ENCODE peak calls at places on chromosome 2, in nine cellular contexts. S is lower leg skin, L is mesothelial cell of epicardium, B is AG04450, G is GM12865, R is right lobe of liver, Z is colonic mucosa, Q is epithelial cell of proximal tubule, I is body of pancreas. E is an unnamed sample.

GRCh38 chr2:226647626-226648518 is 151.7 kb downstream of the IRS1 start:
- DNase-seq in I (no peak), Z (no peak), B (no peak), L (no peak), G (no peak), R (no peak), Q (no peak), S (no peak), E (no peak)

GRCh38 chr2:73027340-73027739 is 44.2 kb downstream of the SFXN5 start:
- DNase-seq in S (no peak), G (no peak), Q (no peak), Z (no peak), R (no peak), I (no peak), L (no peak), B (no peak), E (no peak)

GRCh38 chr2:207434903-207435302 is 94.9 kb upstream of the CREB1 start:
- DNase-seq in Q (no peak), G (no peak), Z (no peak), B (no peak), I (no peak), L (no peak), R (no peak), S (no peak), E (no peak)

GRCh38 chr2:145715601-145716000 is 1195.7 kb upstream of the ZEB2 start:
- DNase-seq in L (no peak), G (no peak), Q (no peak), I (no peak), S (peak), Z (no peak), R (no peak), B (no peak), E (no peak)

GRCh38 chr2:217993817-217994459 is 8.9 kb downstream of the TNS1 start:
- DNase-seq in S (no peak), R (peak), L (peak), G (peak), Z (peak), B (no peak), Q (no peak), I (peak), E (peak)

GRCh38 chr2:37568565-37568964 is 102.9 kb downstream of the CDC42EP3 start:
- DNase-seq in L (no peak), R (no peak), I (no peak), B (no peak), S (no peak), Z (no peak), Q (no peak), G (no peak), E (no peak)

GRCh38 chr2:139000087-139000486 is 219.9 kb upstream of the NXPH2 start:
- DNase-seq in Q (no peak), G (no peak), S (no peak), L (no peak), Z (no peak), I (no peak), B (no peak), R (no peak), E (no peak)

GRCh38 chr2:176395273-176395854 is 126.1 kb downstream of the MTX2 start:
- DNase-seq in Z (no peak), I (no peak), G (no peak), B (no peak), R (no peak), Q (no peak), S (no peak), L (no peak), E (no peak)

GRCh38 chr2:205731521-205731965 is 49.2 kb downstream of the NRP2 start:
- DNase-seq in L (no peak), G (no peak), S (no peak), R (no peak), Q (no peak), B (peak), I (no peak), Z (no peak), E (no peak)

GRCh38 chr2:226115102-226115831 is 684.4 kb downstream of the IRS1 start:
- DNase-seq in L (no peak), Z (no peak), I (no peak), G (no peak), B (peak), Q (peak), R (no peak), S (no peak), E (no peak)

GRCh38 chr2:203535078-203535783 is at the start of gene RAPH1:
- DNase-seq in S (peak), Q (peak), B (peak), I (peak), Z (peak), G (peak), R (peak), L (peak), E (peak)

GRCh38 chr2:156436477-156437085 is 402 bp downstream of the GPD2 start:
- DNase-seq in S (no peak), B (no peak), Z (peak), I (peak), R (no peak), Q (no peak), G (peak), L (peak), E (no peak)

GRCh38 chr2:143581989-143582719 is 452.9 kb downstream of the ARHGAP15 start:
- DNase-seq in I (no peak), G (no peak), Q (no peak), R (no peak), Z (no peak), B (no peak), L (no peak), S (no peak), E (no peak)

GRCh38 chr2:16014802-16015201 is 74.5 kb downstream of the MYCN start:
- DNase-seq in Z (no peak), Q (no peak), I (no peak), S (no peak), B (no peak), G (no peak), L (no peak), R (no peak), E (no peak)
- TF ChIP-seq CTCF in Z (no peak), Q (no peak), I (no peak), S (no peak), B (no peak), G (no peak), L (no peak), R (no peak), E (no peak)

GRCh38 chr2:60152226-60152833 is 401.1 kb downstream of the BCL11A start:
- DNase-seq in Z (peak), Q (no peak), S (no peak), L (no peak), R (no peak), I (no peak), B (no peak), G (peak), E (no peak)
- TF ChIP-seq CTCF in Z (peak), Q (peak), S (no peak), L (peak), R (peak), I (peak), B (peak), G (peak), E (peak)

DNA sequence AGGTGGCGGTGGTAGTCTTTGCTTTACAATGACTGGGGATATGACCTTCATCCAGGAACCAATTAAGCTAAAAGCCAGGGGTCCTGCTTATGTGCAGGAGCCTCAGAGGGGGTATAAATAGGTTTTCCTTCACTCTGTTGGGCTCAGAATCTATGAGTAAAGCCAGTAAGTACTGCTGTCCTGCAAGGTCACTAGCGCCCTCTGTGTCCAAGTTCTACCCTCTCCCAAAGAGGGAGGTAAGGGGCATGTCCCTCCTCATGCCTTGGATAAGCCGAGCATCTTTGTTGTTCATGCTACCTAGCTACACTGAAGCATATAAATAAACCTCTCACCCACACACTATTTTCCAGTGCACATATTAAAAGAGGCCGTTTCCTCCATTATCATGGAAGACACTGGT is 79.4 kb downstream of the SPRED2 start:
- DNase-seq in L (no peak), G (no peak), B (no peak), Q (no peak), S (no peak), R (no peak), Z (no peak), I (no peak), E (no peak)
- TF ChIP-seq CTCF in L (no peak), G (no peak), B (no peak), Q (peak), S (no peak), R (no peak), Z (no peak), I (no peak), E (no peak)

GRCh38 chr2:112585873-112586477 is 1.6 kb downstream of the CHCHD5 start:
- DNase-seq in I (no peak), B (no peak), G (no peak), R (no peak), L (no peak), Z (no peak), Q (no peak), S (no peak), E (no peak)

GRCh38 chr2:112584891-112585250 is 462 bp downstream of the CHCHD5 start:
- DNase-seq in R (no peak), B (no peak), Q (no peak), G (no peak), S (no peak), L (no peak), I (no peak), Z (no peak), E (no peak)

GRCh38 chr2:112584134-112584890 is at the start of gene CHCHD5:
- DNase-seq in G (peak), I (peak), L (peak), Q (peak), S (peak), B (peak), R (peak), Z (peak), E (peak)

GRCh38 chr2:112583497-112584133 is 794 bp upstream of the CHCHD5 start:
- DNase-seq in L (no peak), I (no peak), S (no peak), B (no peak), R (no peak), G (peak), Z (no peak), Q (no peak), E (no peak)

GRCh38 chr2:112585400-112585799 is 991 bp downstream of the CHCHD5 start:
- DNase-seq in I (no peak), L (no peak), Q (no peak), G (no peak), Z (no peak), R (no peak), S (no peak), B (no peak), E (no peak)
- TF ChIP-seq CTCF in I (no peak), L (no peak), Q (no peak), G (no peak), Z (no peak), R (no peak), S (no peak), B (no peak), E (no peak)

GRCh38 chr2:157508676-157509075 is 64.8 kb upstream of the CYTIP start:
- DNase-seq in L (no peak), I (no peak), Q (no peak), R (no peak), S (no peak), Z (no peak), B (no peak), G (no peak), E (no peak)

GRCh38 chr2:157504623-157505022 is 60.7 kb upstream of the CYTIP start:
- DNase-seq in I (no peak), B (no peak), Z (peak), L (no peak), R (no peak), Q (no peak), S (no peak), G (no peak), E (no peak)

DNA sequence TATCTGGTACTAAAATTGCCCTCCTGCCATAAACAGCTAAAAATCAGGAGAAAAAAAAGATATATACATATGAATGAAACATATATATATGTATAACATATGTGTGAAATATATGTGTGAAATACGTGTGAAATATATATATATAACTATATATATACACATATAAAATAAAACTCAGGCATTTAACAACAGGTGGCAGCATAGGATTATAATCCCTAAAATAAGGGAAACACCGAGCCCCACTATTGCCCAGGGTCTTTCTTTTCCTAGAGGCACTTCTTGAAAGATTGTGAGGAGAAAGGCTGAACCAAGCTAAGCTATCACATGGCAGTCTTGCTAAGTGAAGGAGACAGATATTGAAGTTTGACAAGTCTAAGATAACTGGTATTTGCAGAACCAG is 65.9 kb upstream of the CYTIP start:
- DNase-seq in L (no peak), Z (no peak), G (no peak), Q (no peak), B (no peak), I (no peak), S (no peak), R (no peak), E (no peak)
- TF ChIP-seq CTCF in L (no peak), Z (no peak), G (no peak), Q (no peak), B (peak), I (no peak), S (no peak), R (peak), E (no peak)

GRCh38 chr2:96867756-96868554 is 1.9 kb downstream of the SEMA4C start:
- DNase-seq in S (no peak), R (no peak), B (no peak), Z (no peak), L (no peak), I (no peak), G (no peak), Q (no peak), E (peak)

GRCh38 chr2:96868555-96869280 is 1.2 kb downstream of the SEMA4C start:
- DNase-seq in Q (no peak), Z (peak), L (peak), S (peak), R (peak), I (peak), G (peak), B (peak), E (no peak)

GRCh38 chr2:96870631-96871255 is 863 bp upstream of the SEMA4C start:
- DNase-seq in R (no peak), G (peak), B (no peak), Q (no peak), S (peak), I (peak), Z (peak), L (no peak), E (no peak)

GRCh38 chr2:96869824-96870630 is at the start of gene SEMA4C:
- DNase-seq in L (peak), G (no peak), Z (peak), R (peak), S (no peak), I (peak), Q (no peak), B (no peak), E (no peak)

GRCh38 chr2:96869281-96869823 is 528 bp downstream of the SEMA4C start:
- DNase-seq in G (no peak), I (peak), L (peak), R (peak), B (no peak), S (peak), Z (peak), Q (no peak), E (no peak)
- TF ChIP-seq CTCF in G (no peak), I (no peak), L (no peak), R (peak), B (no peak), S (no peak), Z (peak), Q (no peak), E (peak)

DNA sequence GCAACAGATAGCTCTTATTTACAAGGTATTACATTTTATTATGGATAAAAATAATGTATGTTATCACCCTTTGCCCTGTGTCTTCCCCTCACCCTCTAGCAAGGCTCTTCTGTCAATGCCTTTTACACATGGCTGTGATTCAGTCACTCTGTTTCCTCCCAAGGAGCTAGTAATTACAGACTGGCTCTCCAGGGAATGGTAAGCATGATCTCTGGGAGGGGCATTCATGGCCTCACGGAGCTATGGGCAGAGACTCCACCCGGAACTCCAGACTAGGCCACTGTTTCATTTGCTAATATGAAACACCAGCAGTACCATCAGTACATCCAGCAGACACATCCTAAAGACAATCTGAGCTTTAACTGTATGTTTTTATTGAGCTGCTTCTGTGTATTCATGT is 410.9 kb upstream of the CYRIA start:
- DNase-seq in L (no peak), G (no peak), S (no peak), Q (no peak), B (no peak), R (no peak), Z (no peak), I (no peak), E (no peak)
- TF ChIP-seq CTCF in L (no peak), G (no peak), S (no peak), Q (no peak), B (no peak), R (no peak), Z (no peak), I (no peak), E (no peak)

GRCh38 chr2:10431797-10432196 is 16.3 kb downstream of the ODC1 start:
- DNase-seq in Z (peak), R (no peak), I (no peak), L (no peak), S (no peak), B (no peak), Q (no peak), G (no peak), E (no peak)
- TF ChIP-seq CTCF in Z (no peak), R (no peak), I (no peak), L (no peak), S (no peak), B (no peak), Q (no peak), G (no peak), E (no peak)